ENCODE peak calls at places on chromosome 17, in ten cellular contexts. D is RCC 7860; V is transverse colon; S is head of caudate nucleus; U is foreskin keratinocyte; Z is choroid plexus epithelial cell; R is stimulated activated CD4-positive, alpha-beta T cell treated with anti-CD3 and anti-CD28 coated beads, TNF-alpha, amount 100 ng/mL, for 4 hours; B is T-cell; K is progenitor cell of endocrine pancreas; Y is NB4. E is an unnamed sample.

GRCh38 chr17:67833946-67834631 is 8.8 kb downstream of the BPTF start:
- DNase-seq in V (no peak), Y (no peak), K (no peak), S (no peak), Z (peak), U (no peak), D (no peak), R (no peak), B (no peak), E (no peak)

GRCh38 chr17:76437467-76438402 is 15.2 kb downstream of the UBE2O start:
- DNase-seq in B (no peak), Z (no peak), D (no peak), R (no peak), S (no peak), V (no peak), U (no peak), K (no peak), Y (no peak), E (no peak)

GRCh38 chr17:14616508-14616907 is 315.6 kb downstream of the HS3ST3B1 start:
- DNase-seq in K (no peak), Y (no peak), B (no peak), Z (no peak), U (peak), S (no peak), V (no peak), D (no peak), R (no peak), E (no peak)

GRCh38 chr17:70661342-70662222 is 492.2 kb downstream of the KCNJ2 start:
- DNase-seq in V (peak), Y (no peak), R (no peak), B (no peak), U (no peak), K (no peak), D (peak), S (no peak), Z (peak), E (no peak)

GRCh38 chr17:30137158-30137557 is 20.5 kb downstream of the NSRP1 start:
- DNase-seq in S (no peak), K (no peak), Z (no peak), R (no peak), Y (no peak), B (no peak), U (no peak), V (no peak), D (no peak), E (no peak)

GRCh38 chr17:19596869-19597268 is 51.7 kb upstream of the ALDH3A2 start:
- DNase-seq in Z (no peak), R (no peak), V (no peak), K (no peak), D (no peak), B (no peak), S (no peak), Y (no peak), U (no peak), E (no peak)

GRCh38 chr17:30170415-30170987 is 53.9 kb downstream of the NSRP1 start:
- DNase-seq in R (no peak), K (no peak), Y (no peak), S (no peak), Z (no peak), V (no peak), D (no peak), B (no peak), U (peak), E (no peak)

GRCh38 chr17:58960068-58960467 is 146.6 kb downstream of the TRIM37 start:
- DNase-seq in R (no peak), S (no peak), Z (peak), Y (peak), B (no peak), D (peak), V (no peak), U (peak), K (no peak), E (peak)

GRCh38 chr17:68196394-68197090 is 51.3 kb upstream of the AMZ2 start:
- DNase-seq in Z (no peak), Y (no peak), R (no peak), S (no peak), D (no peak), V (no peak), K (no peak), B (no peak), U (no peak), E (no peak)

GRCh38 chr17:77606146-77606864 is 352.2 kb upstream of the TNRC6C start:
- DNase-seq in S (no peak), V (no peak), K (no peak), U (no peak), Y (no peak), R (no peak), B (no peak), Z (no peak), D (no peak), E (no peak)

GRCh38 chr17:77508047-77508715 is 367.4 kb downstream of the SEC14L1 start:
- DNase-seq in R (no peak), U (peak), S (no peak), Z (peak), Y (peak), K (no peak), V (no peak), D (no peak), B (no peak), E (no peak)

GRCh38 chr17:8606415-8606814 is 24.1 kb downstream of the MYH10 start:
- DNase-seq in D (no peak), V (no peak), Y (no peak), B (no peak), R (no peak), S (no peak), K (no peak), U (no peak), Z (no peak), E (no peak)

GRCh38 chr17:51154176-51154575 is 817 bp downstream of the NME1 start:
- DNase-seq in D (no peak), U (no peak), B (no peak), V (no peak), Y (peak), Z (peak), K (no peak), R (no peak), S (no peak), E (no peak)

GRCh38 chr17:79928502-79929256 is 89.4 kb upstream of the CBX4 start:
- DNase-seq in Z (no peak), R (no peak), Y (no peak), K (no peak), B (no peak), S (no peak), D (no peak), V (no peak), U (no peak), E (no peak)

GRCh38 chr17:44990994-44991393 is 22.9 kb upstream of the C1QL1 start:
- DNase-seq in K (no peak), Z (no peak), D (no peak), R (no peak), B (no peak), V (no peak), S (no peak), Y (no peak), U (no peak), E (no peak)

GRCh38 chr17:17876959-17877547 is 40.3 kb upstream of the SREBF1 start:
- DNase-seq in U (no peak), R (no peak), S (no peak), Y (no peak), B (no peak), V (no peak), D (no peak), K (no peak), Z (peak), E (no peak)

GRCh38 chr17:50482110-50482509 is 3.5 kb downstream of the RSAD1 start:
- DNase-seq in S (no peak), U (no peak), D (no peak), K (no peak), Y (no peak), Z (no peak), V (no peak), B (no peak), R (no peak), E (no peak)

GRCh38 chr17:59842901-59843652 is 49.7 kb downstream of the TUBD1 start:
- DNase-seq in B (no peak), S (no peak), R (no peak), U (peak), V (peak), K (no peak), Z (peak), D (peak), Y (peak), E (peak)

GRCh38 chr17:1495265-1495664 is 2.8 kb upstream of the MYO1C start:
- DNase-seq in K (no peak), B (no peak), U (peak), S (no peak), D (no peak), V (no peak), Y (no peak), Z (no peak), R (no peak), E (no peak)

GRCh38 chr17:82065638-82066303 is at the start of gene DUS1L:
- DNase-seq in U (no peak), K (peak), V (peak), B (peak), R (peak), S (peak), D (no peak), Y (peak), Z (peak), E (no peak)

GRCh38 chr17:81717049-81717765 is 5.1 kb downstream of the SLC25A10 start:
- DNase-seq in Y (no peak), K (no peak), Z (no peak), D (no peak), V (no peak), S (no peak), B (no peak), U (no peak), R (no peak), E (no peak)

GRCh38 chr17:74749262-74750038 is 1.0 kb downstream of the NHERF1 start:
- DNase-seq in V (peak), D (peak), R (no peak), Y (peak), B (no peak), S (no peak), U (peak), K (no peak), Z (no peak), E (no peak)

GRCh38 chr17:73787036-73787720 is 142.9 kb upstream of the SDK2 start:
- DNase-seq in U (no peak), V (no peak), R (no peak), K (no peak), Z (no peak), B (no peak), Y (no peak), S (no peak), D (no peak), E (no peak)

GRCh38 chr17:28567604-28568003 is 3.7 kb downstream of the PIGS start:
- DNase-seq in K (no peak), D (no peak), U (no peak), V (no peak), Z (no peak), R (no peak), B (no peak), Y (peak), S (no peak), E (no peak)

GRCh38 chr17:73309727-73310555 is 1.9 kb downstream of the CDC42EP4 start:
- DNase-seq in B (no peak), U (no peak), S (no peak), Y (peak), D (no peak), Z (peak), R (no peak), K (no peak), V (peak), E (no peak)

GRCh38 chr17:42472709-42473521 is 14.2 kb downstream of the ATP6V0A1 start:
- DNase-seq in B (no peak), K (no peak), R (no peak), Y (no peak), V (no peak), U (peak), D (peak), Z (peak), S (no peak), E (no peak)

GRCh38 chr17:79937981-79938695 is 97.5 kb downstream of the TBC1D16 start:
- DNase-seq in Z (no peak), R (no peak), V (no peak), S (no peak), B (no peak), U (no peak), K (no peak), D (no peak), Y (no peak), E (no peak)

GRCh38 chr17:78717431-78717980 is 64.6 kb downstream of the CYTH1 start:
- DNase-seq in S (peak), K (no peak), R (no peak), U (peak), Y (no peak), D (no peak), Z (peak), B (no peak), V (peak), E (no peak)

GRCh38 chr17:47131761-47132160 is 57.3 kb downstream of the CDC27 start:
- DNase-seq in V (no peak), D (no peak), S (no peak), R (no peak), Y (no peak), Z (peak), K (no peak), U (no peak), B (no peak), E (no peak)

GRCh38 chr17:43020789-43021738 is 1.1 kb downstream of the VAT1 start:
- DNase-seq in B (no peak), S (peak), V (peak), U (peak), Y (peak), R (no peak), Z (peak), D (peak), K (peak), E (no peak)

E was measured in HFF-Myc.